ENCODE peak calls at places on chromosomes 6 and 20, in seven cellular contexts. V is HCT116, F is endothelial cell of umbilical vein, G is K562, Y is WTC11, E is A549, K is SK-N-SH. B is an unnamed sample.

GRCh38 chr6:156780962-156781705 is 4.0 kb downstream of the ARID1B start:
- DNase-seq in K (no peak), Y (no peak), E (no peak), F (no peak), V (no peak), G (no peak), B (no peak)

GRCh38 chr6:26607434-26608230 is 10.9 kb downstream of the ABT1 start:
- DNase-seq in G (peak), K (peak), E (peak), F (peak), Y (peak), V (peak), B (peak)

GRCh38 chr6:108120311-108120710 is 45.5 kb upstream of the NR2E1 start:
- DNase-seq in V (no peak), E (no peak), G (no peak), K (no peak), Y (no peak), F (no peak), B (no peak)

GRCh38 chr6:93721386-93722048 is 302.2 kb upstream of the EPHA7 start:
- DNase-seq in K (no peak), E (peak), V (no peak), Y (peak), F (peak), G (peak), B (peak)

GRCh38 chr6:10409160-10409765 is 5.6 kb downstream of the TFAP2A start:
- DNase-seq in F (no peak), G (no peak), V (no peak), E (no peak), K (no peak), Y (no peak), B (no peak)

GRCh38 chr20:62792182-62792939 is 3.9 kb upstream of the MRGBP start:
- DNase-seq in K (no peak), V (no peak), E (no peak), F (no peak), G (no peak), Y (no peak), B (peak)

GRCh38 chr20:32141465-32141980 is 32.0 kb downstream of the TM9SF4 start:
- DNase-seq in G (no peak), K (no peak), V (no peak), F (no peak), Y (no peak), E (no peak), B (no peak)

GRCh38 chr6:170082531-170083187 is 208.2 kb downstream of the DLL1 start:
- DNase-seq in F (no peak), V (no peak), E (no peak), K (no peak), Y (no peak), G (no peak), B (no peak)

GRCh38 chr6:89580997-89581666 is 57.4 kb downstream of the LYRM2 start:
- DNase-seq in E (no peak), G (no peak), V (no peak), K (no peak), F (no peak), Y (no peak), B (no peak)

GRCh38 chr6:169501128-169501527 is 200.7 kb downstream of the WDR27 start:
- DNase-seq in Y (no peak), V (no peak), F (no peak), E (no peak), K (peak), G (no peak), B (no peak)

GRCh38 chr6:22079788-22080187 is 217.0 kb downstream of the PRL start:
- DNase-seq in G (no peak), K (no peak), E (no peak), Y (no peak), F (no peak), V (no peak), B (no peak)

DNA sequence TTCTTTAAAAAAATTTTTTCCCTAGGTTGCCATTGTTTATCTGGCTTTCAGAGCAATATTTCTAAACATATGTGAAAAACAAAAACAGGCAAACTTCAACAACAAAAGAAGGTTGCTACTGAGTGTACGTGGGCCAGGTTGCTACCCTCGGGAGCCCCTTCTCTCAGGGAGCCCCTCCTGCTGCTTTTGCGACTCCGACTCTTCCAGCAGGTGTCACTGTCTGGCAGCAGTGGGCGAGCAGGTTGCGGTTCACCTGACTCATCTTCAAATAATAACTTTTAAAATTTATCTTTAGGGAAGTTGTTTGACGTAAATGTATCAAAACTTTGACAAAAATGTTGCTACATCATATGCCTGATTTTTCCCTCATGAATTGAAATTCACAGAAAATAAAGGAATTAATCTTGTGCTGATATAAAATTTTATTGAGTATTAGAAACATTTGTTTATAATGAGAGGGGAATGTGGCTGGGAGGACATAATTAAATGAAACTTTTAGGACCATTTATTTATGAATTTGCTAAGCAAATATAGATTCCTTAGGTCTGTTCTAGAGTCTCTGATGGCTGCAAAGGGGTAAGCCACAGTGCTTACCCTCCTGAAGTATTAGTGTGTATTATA is 138.8 kb downstream of the HIVEP1 start:
- DNase-seq in V (peak), K (peak), Y (peak), F (no peak), G (peak), E (peak), B (peak)
- TF ChIP-seq MAX in V (no peak), K (no peak), Y (no peak), F (no peak), G (no peak), E (no peak), B (no peak)

DNA sequence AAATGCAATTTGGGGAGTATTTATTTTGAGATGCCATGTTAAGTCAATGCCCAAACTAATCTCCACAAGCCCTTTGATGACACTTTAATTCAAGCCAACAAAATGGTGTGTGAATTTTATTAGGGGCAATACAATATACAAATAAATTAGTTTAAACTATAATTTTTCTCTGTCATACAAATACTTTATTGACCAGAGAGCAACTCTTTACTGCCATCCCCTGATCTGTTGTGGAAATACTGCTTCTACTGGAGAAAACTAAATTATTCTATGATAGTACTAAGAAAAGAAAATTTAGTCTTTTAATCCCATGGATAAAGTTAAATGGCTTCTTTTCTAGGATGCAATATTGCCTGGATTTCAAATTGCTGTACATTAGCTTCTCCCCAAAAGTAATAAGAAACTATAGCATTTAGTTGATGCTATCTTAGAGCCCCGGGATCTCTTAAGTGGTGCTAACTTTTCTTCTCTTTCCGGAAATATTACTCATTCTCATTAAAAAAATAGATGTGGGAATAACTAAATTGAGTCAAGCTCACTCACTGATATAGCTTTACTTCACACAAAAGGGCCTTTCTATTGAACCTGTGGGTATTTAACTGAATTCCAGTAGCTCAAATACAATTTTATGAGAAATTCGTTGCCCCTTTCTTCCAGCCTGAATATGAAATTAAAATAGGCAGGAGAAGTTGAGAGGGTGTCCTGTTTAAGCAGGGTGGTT is 49.2 kb downstream of the SMPDL3A start:
- DNase-seq in G (no peak), K (peak), F (peak), V (no peak), Y (no peak), E (peak), B (peak)
- TF ChIP-seq MAX in G (no peak), K (no peak), F (no peak), V (no peak), Y (no peak), E (no peak), B (no peak)

GRCh38 chr6:53499094-53499493 is 45.8 kb downstream of the GCLC start:
- DNase-seq in Y (no peak), E (no peak), K (no peak), G (no peak), V (no peak), F (no peak), B (no peak)

GRCh38 chr6:53496100-53496499 is 48.8 kb downstream of the GCLC start:
- DNase-seq in V (no peak), E (no peak), G (no peak), K (no peak), F (no peak), Y (no peak), B (no peak)

GRCh38 chr6:53495496-53495895 is 49.4 kb downstream of the GCLC start:
- DNase-seq in V (no peak), Y (no peak), K (no peak), G (no peak), E (no peak), F (no peak), B (no peak)

GRCh38 chr6:53497905-53498304 is 47.0 kb downstream of the GCLC start:
- DNase-seq in E (no peak), F (no peak), Y (no peak), G (no peak), V (no peak), K (no peak), B (no peak)

GRCh38 chr6:53496797-53497196 is 48.1 kb downstream of the GCLC start:
- DNase-seq in F (no peak), E (peak), K (no peak), Y (no peak), G (no peak), V (no peak), B (no peak)
- TF ChIP-seq MAX in F (no peak), E (no peak), K (no peak), Y (no peak), G (no peak), V (no peak), B (no peak)

GRCh38 chr6:15585936-15586335 is 76.9 kb downstream of the DTNBP1 start:
- DNase-seq in E (no peak), V (no peak), F (no peak), K (peak), Y (no peak), G (no peak), B (no peak)

GRCh38 chr6:15592610-15593009 is 70.2 kb downstream of the DTNBP1 start:
- DNase-seq in V (no peak), E (no peak), G (no peak), F (no peak), Y (no peak), K (no peak), B (no peak)

GRCh38 chr6:15593798-15594197 is 69.0 kb downstream of the DTNBP1 start:
- DNase-seq in G (no peak), K (no peak), Y (no peak), V (no peak), F (no peak), E (no peak), B (no peak)

GRCh38 chr6:15586528-15586927 is 76.3 kb downstream of the DTNBP1 start:
- DNase-seq in Y (no peak), F (no peak), G (no peak), E (no peak), K (no peak), V (no peak), B (no peak)

DNA sequence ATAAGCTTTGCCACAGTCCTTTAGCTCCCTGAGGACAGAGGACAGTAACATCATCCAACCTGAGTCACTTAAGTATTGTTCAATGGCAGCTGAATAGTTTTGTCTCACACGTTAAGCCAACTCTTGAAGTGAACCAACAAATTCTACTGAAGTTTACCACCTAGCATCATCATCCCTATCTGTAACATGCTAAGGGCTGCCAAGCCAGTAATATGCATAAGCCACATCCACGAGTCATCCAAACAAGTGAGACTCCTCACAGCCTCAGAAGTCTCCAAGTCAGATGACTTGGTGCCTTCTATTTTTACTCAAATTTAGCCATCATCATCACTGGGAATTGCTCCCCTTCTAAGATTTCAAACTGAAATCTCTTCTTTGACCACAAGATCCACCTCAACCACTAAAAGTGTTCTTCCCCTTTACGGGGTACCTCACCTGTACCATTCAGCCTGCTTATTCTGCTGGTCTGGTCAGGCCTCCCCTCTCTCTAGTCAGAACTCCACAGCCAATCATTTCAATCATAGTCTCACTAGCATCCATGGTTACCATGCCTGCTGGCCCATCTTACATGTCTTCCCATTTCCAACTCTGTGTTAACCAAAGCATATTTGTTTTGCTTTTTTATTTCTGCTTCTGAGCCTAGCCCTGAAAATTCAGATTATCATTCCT is 73.7 kb downstream of the DTNBP1 start:
- DNase-seq in G (no peak), K (no peak), F (no peak), V (no peak), Y (no peak), E (no peak), B (no peak)
- TF ChIP-seq MAX in G (no peak), K (no peak), F (no peak), V (no peak), Y (no peak), E (no peak), B (no peak)

GRCh38 chr6:35497571-35498406 is 910 bp upstream of the TEAD3 start:
- DNase-seq in Y (peak), E (peak), G (peak), F (peak), V (no peak), K (peak), B (peak)

GRCh38 chr6:35495258-35496035 is 1.4 kb downstream of the TEAD3 start:
- DNase-seq in F (no peak), K (no peak), G (no peak), E (no peak), Y (no peak), V (no peak), B (no peak)

GRCh38 chr6:35496851-35497570 is at the start of gene TEAD3:
- DNase-seq in K (peak), Y (peak), G (peak), F (no peak), V (no peak), E (no peak), B (peak)

GRCh38 chr6:35494161-35494563 is 2.7 kb downstream of the TEAD3 start:
- DNase-seq in K (peak), E (no peak), G (no peak), F (peak), Y (no peak), V (no peak), B (no peak)

DNA sequence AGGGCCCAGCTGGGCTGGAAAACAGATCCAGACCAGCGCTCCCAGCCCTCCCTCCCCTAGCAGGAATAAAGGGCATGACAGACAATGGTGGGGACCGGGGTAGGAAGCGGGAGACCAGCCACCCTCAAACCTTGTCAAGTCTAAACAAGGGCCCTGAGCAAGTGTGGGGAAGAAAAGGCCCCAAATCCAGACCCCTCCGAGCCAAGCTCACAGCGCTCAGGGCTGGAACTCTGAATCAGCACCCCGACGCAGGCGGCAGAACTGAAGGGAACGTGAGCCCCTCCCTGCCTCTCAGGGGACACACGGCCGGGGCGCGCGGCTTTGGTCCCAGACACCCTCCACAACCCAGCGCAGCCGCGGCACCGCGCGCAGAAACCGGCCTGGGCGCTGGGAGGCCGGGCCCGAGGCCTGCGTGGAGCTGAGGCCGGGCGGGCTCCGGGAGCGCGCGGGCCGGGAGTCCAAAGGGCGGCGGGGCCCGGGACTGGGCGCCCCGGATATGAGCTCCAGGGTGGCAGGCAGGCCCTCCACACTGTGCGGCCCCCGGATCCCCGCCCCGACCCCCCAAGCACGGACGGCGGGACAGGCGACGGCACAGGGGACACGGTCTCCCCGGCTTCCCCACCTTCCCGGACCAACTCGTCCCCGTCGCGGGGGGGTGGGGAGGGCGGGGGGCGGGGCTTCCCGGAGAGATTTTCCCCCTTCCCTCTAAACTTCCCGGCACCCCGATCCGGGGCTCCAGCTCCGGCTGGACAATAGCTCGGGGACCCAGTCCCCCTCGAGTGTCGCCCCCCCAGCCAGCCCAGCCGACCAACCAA is 636 bp downstream of the TEAD3 start:
- DNase-seq in V (no peak), G (peak), F (no peak), E (no peak), K (peak), Y (peak), B (peak)
- TF ChIP-seq MAX in V (no peak), G (no peak), F (no peak), E (no peak), K (no peak), Y (no peak), B (peak)